ENCODE peak calls at places on chromosomes 1 and 21, in seven cellular contexts. T is GM12864, E is fibroblast of pulmonary artery, Q is astrocyte of the cerebellum, D is neural crest cell, W is epithelial cell of esophagus, J is cardiac muscle cell. M is an unnamed sample.

GRCh38 chr1:46471885-46472502 is 17.6 kb upstream of the DMBX1 start:
- DNase-seq in D (no peak), J (no peak), T (no peak), E (no peak), Q (no peak), W (no peak), M (no peak)

GRCh38 chr21:37936010-37936785 is 19.9 kb upstream of the KCNJ6 start:
- DNase-seq in J (no peak), E (no peak), Q (no peak), D (no peak), W (no peak), T (no peak), M (no peak)

GRCh38 chr1:248821101-248821500 is 4.6 kb downstream of the SH3BP5L start:
- DNase-seq in T (no peak), J (peak), E (peak), Q (peak), W (peak), D (no peak), M (no peak)

GRCh38 chr21:31880816-31881215 is 8.0 kb downstream of the HUNK start:
- DNase-seq in J (no peak), D (no peak), Q (no peak), T (no peak), W (no peak), E (no peak), M (no peak)

GRCh38 chr1:89199515-89199914 is 773 bp upstream of the GBP4 start:
- DNase-seq in W (no peak), Q (no peak), E (no peak), T (no peak), J (no peak), D (no peak), M (no peak)

GRCh38 chr1:152459596-152460528 is 45.8 kb upstream of the CRNN start:
- DNase-seq in D (no peak), J (peak), T (peak), Q (peak), E (peak), W (peak), M (no peak)

GRCh38 chr1:176692431-176692830 is 229.5 kb downstream of the PAPPA2 start:
- DNase-seq in T (no peak), Q (no peak), D (no peak), E (no peak), J (no peak), W (no peak), M (no peak)

GRCh38 chr1:172019971-172020370 is 178.7 kb downstream of the DNM3 start:
- DNase-seq in W (no peak), Q (no peak), T (no peak), E (no peak), D (no peak), J (no peak), M (no peak)

GRCh38 chr1:156900896-156901589 is 7.5 kb downstream of the PEAR1 start:
- DNase-seq in T (no peak), D (no peak), J (no peak), W (no peak), E (no peak), Q (no peak), M (no peak)

GRCh38 chr1:203601717-203602309 is 24.8 kb upstream of the ATP2B4 start:
- DNase-seq in J (peak), T (no peak), W (peak), Q (no peak), E (no peak), D (no peak), M (no peak)

GRCh38 chr1:161787355-161787754 is 21.2 kb downstream of the ATF6 start:
- DNase-seq in E (no peak), Q (no peak), T (no peak), D (no peak), W (no peak), J (no peak), M (no peak)
- TF ChIP-seq CTCF in E (peak), Q (peak), T (no peak), D (no peak), W (no peak), J (no peak), M (no peak)

GRCh38 chr1:232953176-232953524 is 2.7 kb downstream of the NTPCR start:
- DNase-seq in E (no peak), D (no peak), Q (no peak), T (no peak), W (no peak), J (no peak), M (no peak)
- TF ChIP-seq CTCF in E (no peak), D (peak), Q (no peak), T (no peak), W (no peak), J (no peak), M (no peak)

GRCh38 chr1:174931214-174931613 is 68.5 kb upstream of the CACYBP start:
- DNase-seq in W (peak), Q (no peak), J (no peak), D (no peak), E (no peak), T (no peak), M (no peak)

GRCh38 chr1:174938306-174939000 is 61.3 kb upstream of the CACYBP start:
- DNase-seq in E (peak), Q (no peak), T (no peak), J (peak), W (no peak), D (no peak), M (no peak)

DNA sequence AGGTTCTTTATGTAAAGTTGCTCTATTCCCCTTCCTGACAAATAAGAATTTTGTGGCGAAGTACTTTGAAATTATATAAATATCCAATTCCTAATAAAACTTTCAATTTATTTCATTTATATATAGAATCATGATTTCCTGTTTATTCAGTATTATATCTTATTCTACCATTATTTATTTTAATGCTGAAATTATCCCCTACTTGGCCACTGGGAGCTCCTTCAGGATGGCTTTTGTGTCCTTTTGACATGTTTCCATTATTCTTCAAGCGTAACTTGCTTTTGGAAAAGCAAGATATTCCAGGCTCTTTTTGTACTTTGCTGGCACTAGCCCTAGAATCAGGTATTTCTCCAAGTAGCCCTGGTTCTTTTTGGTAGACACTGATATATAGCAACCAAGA is 67.2 kb upstream of the CACYBP start:
- DNase-seq in Q (no peak), J (no peak), W (no peak), E (no peak), T (no peak), D (no peak), M (no peak)
- TF ChIP-seq CTCF in Q (peak), J (no peak), W (no peak), E (peak), T (peak), D (no peak), M (no peak)

GRCh38 chr1:58782308-58783089 is 1.3 kb downstream of the JUN start:
- DNase-seq in D (peak), J (peak), T (no peak), E (peak), Q (no peak), W (peak), M (peak)
- TF ChIP-seq CTCF in D (no peak), J (peak), T (peak), E (no peak), Q (no peak), W (no peak), M (no peak)

M was measured in progenitor cell of endocrine pancreas.